ENCODE peak calls at places on chromosome 3, in five cellular contexts. One of them, this sample, is unnamed.

GRCh38 chr3:98986073-98986472 is 84.6 kb upstream of the DCBLD2 start:
- DNase-seq in mesothelial cell of epicardium: no peak
- DNase-seq in CD4-positive, CD25-positive, alpha-beta regulatory T cell: no peak
- DNase-seq in activated naive CD8-positive, alpha-beta T cell treated with anti-CD3 and anti-CD28 coated beads for 36 hours: no peak
- DNase-seq in IMR-90: peak; percentile 97
- DNase-seq in this sample: no peak

GRCh38 chr3:177830411-177830849 is 633.1 kb upstream of the TBL1XR1 start:
- DNase-seq in mesothelial cell of epicardium: no peak
- DNase-seq in CD4-positive, CD25-positive, alpha-beta regulatory T cell: no peak
- DNase-seq in activated naive CD8-positive, alpha-beta T cell treated with anti-CD3 and anti-CD28 coated beads for 36 hours: no peak
- DNase-seq in IMR-90: peak; percentile 71
- DNase-seq in this sample: no peak

GRCh38 chr3:88321696-88322095 is 171.9 kb downstream of the C3orf38 start:
- DNase-seq in mesothelial cell of epicardium: no peak
- DNase-seq in CD4-positive, CD25-positive, alpha-beta regulatory T cell: no peak
- DNase-seq in activated naive CD8-positive, alpha-beta T cell treated with anti-CD3 and anti-CD28 coated beads for 36 hours: no peak
- DNase-seq in IMR-90: no peak
- DNase-seq in this sample: no peak

GRCh38 chr3:67006460-67006859 is 8.4 kb downstream of the KBTBD8 start:
- DNase-seq in mesothelial cell of epicardium: no peak
- DNase-seq in CD4-positive, CD25-positive, alpha-beta regulatory T cell: no peak
- DNase-seq in activated naive CD8-positive, alpha-beta T cell treated with anti-CD3 and anti-CD28 coated beads for 36 hours: no peak
- DNase-seq in IMR-90: peak; percentile 96
- DNase-seq in this sample: no peak

GRCh38 chr3:177512945-177513671 is 315.8 kb upstream of the TBL1XR1 start:
- DNase-seq in mesothelial cell of epicardium: no peak
- DNase-seq in CD4-positive, CD25-positive, alpha-beta regulatory T cell: no peak
- DNase-seq in activated naive CD8-positive, alpha-beta T cell treated with anti-CD3 and anti-CD28 coated beads for 36 hours: no peak
- DNase-seq in IMR-90: no peak
- DNase-seq in this sample: no peak

GRCh38 chr3:128217702-128218475 is 64.6 kb downstream of the EEFSEC start:
- DNase-seq in mesothelial cell of epicardium: no peak
- DNase-seq in CD4-positive, CD25-positive, alpha-beta regulatory T cell: no peak
- DNase-seq in activated naive CD8-positive, alpha-beta T cell treated with anti-CD3 and anti-CD28 coated beads for 36 hours: no peak
- DNase-seq in IMR-90: peak; percentile 79
- DNase-seq in this sample: no peak

GRCh38 chr3:43181202-43181910 is 75.5 kb upstream of the POMGNT2 start:
- DNase-seq in mesothelial cell of epicardium: no peak
- DNase-seq in CD4-positive, CD25-positive, alpha-beta regulatory T cell: peak; percentile 41
- DNase-seq in activated naive CD8-positive, alpha-beta T cell treated with anti-CD3 and anti-CD28 coated beads for 36 hours: peak; percentile 62
- DNase-seq in IMR-90: no peak
- DNase-seq in this sample: no peak

GRCh38 chr3:125381743-125382142 is 6.6 kb upstream of the ZNF148 start:
- DNase-seq in mesothelial cell of epicardium: no peak
- DNase-seq in CD4-positive, CD25-positive, alpha-beta regulatory T cell: peak; percentile 11
- DNase-seq in activated naive CD8-positive, alpha-beta T cell treated with anti-CD3 and anti-CD28 coated beads for 36 hours: peak; percentile 9
- DNase-seq in IMR-90: peak; percentile 81
- DNase-seq in this sample: no peak

GRCh38 chr3:77506384-77506783 is 466.5 kb downstream of the ROBO2 start:
- DNase-seq in mesothelial cell of epicardium: no peak
- DNase-seq in CD4-positive, CD25-positive, alpha-beta regulatory T cell: no peak
- DNase-seq in activated naive CD8-positive, alpha-beta T cell treated with anti-CD3 and anti-CD28 coated beads for 36 hours: no peak
- DNase-seq in IMR-90: no peak
- DNase-seq in this sample: no peak

GRCh38 chr3:139308156-139309017 is 35.4 kb upstream of the MRPS22 start:
- DNase-seq in mesothelial cell of epicardium: no peak
- DNase-seq in CD4-positive, CD25-positive, alpha-beta regulatory T cell: no peak
- DNase-seq in activated naive CD8-positive, alpha-beta T cell treated with anti-CD3 and anti-CD28 coated beads for 36 hours: no peak
- DNase-seq in IMR-90: no peak
- DNase-seq in this sample: no peak